ENCODE peak calls at places on chromosomes 12 and 14, in ten cellular contexts. J, U, G, O, T, R, A, F, E and Q are unnamed samples.

GRCh38 chr12:7091660-7092228 is 501 bp downstream of the C1R start:
- DNase-seq in J (no peak), U (no peak), G (no peak), O (peak), T (peak), R (no peak), A (no peak), F (no peak), E (no peak), Q (no peak)

GRCh38 chr14:64715628-64716412 is 11.6 kb downstream of the PLEKHG3 start:
- DNase-seq in J (no peak), U (no peak), G (no peak), O (peak), T (no peak), R (no peak), A (peak), F (peak), E (no peak), Q (no peak)

GRCh38 chr12:127809236-127809635 is 457.7 kb upstream of the TMEM132C start:
- DNase-seq in J (no peak), U (no peak), G (no peak), O (no peak), T (peak), R (peak), A (no peak), F (peak), E (peak), Q (no peak)

GRCh38 chr14:93930989-93931307 is 3.8 kb downstream of the FAM181A start:
- DNase-seq in J (no peak), U (no peak), G (no peak), O (no peak), T (no peak), R (no peak), A (no peak), F (no peak), E (no peak), Q (no peak)

GRCh38 chr14:73209943-73210342 is 27.4 kb upstream of the PAPLN start:
- DNase-seq in J (no peak), U (no peak), G (no peak), O (no peak), T (peak), R (no peak), A (no peak), F (no peak), E (no peak), Q (no peak)

GRCh38 chr14:75249251-75249957 is 29.2 kb upstream of the FOS start:
- DNase-seq in J (no peak), U (peak), G (no peak), O (no peak), T (no peak), R (no peak), A (no peak), F (no peak), E (peak), Q (no peak)

GRCh38 chr14:101926085-101926484 is 38.3 kb upstream of the DYNC1H1 start:
- DNase-seq in J (no peak), U (no peak), G (no peak), O (no peak), T (no peak), R (no peak), A (no peak), F (no peak), E (no peak), Q (no peak)

GRCh38 chr12:115306380-115306779 is 622.4 kb upstream of the TBX3 start:
- DNase-seq in J (no peak), U (no peak), G (no peak), O (no peak), T (no peak), R (no peak), A (no peak), F (no peak), E (no peak), Q (no peak)

GRCh38 chr14:92492261-92492660 is 21.3 kb upstream of the RIN3 start:
- DNase-seq in J (no peak), U (no peak), G (no peak), O (no peak), T (no peak), R (no peak), A (peak), F (peak), E (no peak), Q (no peak)

GRCh38 chr12:51972849-51973273 is 21.4 kb downstream of the ACVR1B start:
- DNase-seq in J (no peak), U (peak), G (no peak), O (peak), T (peak), R (no peak), A (no peak), F (peak), E (no peak), Q (no peak)

GRCh38 chr12:101455685-101456084 is 19.5 kb upstream of the SPIC start:
- DNase-seq in J (no peak), U (no peak), G (no peak), O (no peak), T (no peak), R (no peak), A (no peak), F (no peak), E (no peak), Q (no peak)

GRCh38 chr14:74898694-74899093 is 17.0 kb downstream of the DLST start:
- DNase-seq in J (no peak), U (no peak), G (no peak), O (no peak), T (no peak), R (no peak), A (no peak), F (no peak), E (no peak), Q (no peak)

GRCh38 chr14:36856095-36856878 is 194.6 kb downstream of the PAX9 start:
- DNase-seq in J (no peak), U (no peak), G (no peak), O (no peak), T (no peak), R (no peak), A (no peak), F (no peak), E (peak), Q (peak)

GRCh38 chr14:102026934-102027333 is 59.9 kb downstream of the HSP90AA1 start:
- DNase-seq in J (peak), U (no peak), G (no peak), O (no peak), T (no peak), R (no peak), A (no peak), F (no peak), E (no peak), Q (no peak)

GRCh38 chr14:75697371-75697770 is 36.3 kb downstream of the TTLL5 start:
- DNase-seq in J (no peak), U (no peak), G (no peak), O (no peak), T (no peak), R (no peak), A (no peak), F (peak), E (no peak), Q (no peak)

GRCh38 chr12:124567035-124567672 is at the start of gene NCOR2:
- DNase-seq in J (peak), U (peak), G (no peak), O (peak), T (peak), R (no peak), A (no peak), F (no peak), E (no peak), Q (no peak)

GRCh38 chr14:100383727-100384158 is 60.6 kb downstream of the SLC25A47 start:
- DNase-seq in J (peak), U (peak), G (no peak), O (peak), T (peak), R (no peak), A (no peak), F (peak), E (peak), Q (no peak)

GRCh38 chr14:26199599-26200370 is 398.0 kb downstream of the NOVA1 start:
- DNase-seq in J (no peak), U (no peak), G (no peak), O (no peak), T (no peak), R (no peak), A (no peak), F (no peak), E (no peak), Q (no peak)

GRCh38 chr12:53005215-53005985 is 856 bp upstream of the EIF4B start:
- DNase-seq in J (peak), U (no peak), G (no peak), O (peak), T (no peak), R (no peak), A (no peak), F (no peak), E (no peak), Q (no peak)

GRCh38 chr12:12025799-12026386 is 44.8 kb upstream of the BCL2L14 start:
- DNase-seq in J (no peak), U (no peak), G (no peak), O (no peak), T (no peak), R (no peak), A (no peak), F (no peak), E (no peak), Q (no peak)

GRCh38 chr12:108729612-108730336 is 1.5 kb downstream of the CORO1C start:
- DNase-seq in J (peak), U (no peak), G (no peak), O (no peak), T (peak), R (no peak), A (no peak), F (peak), E (no peak), Q (no peak)

GRCh38 chr12:98110516-98110915 is 404.9 kb upstream of the TMPO start:
- DNase-seq in J (peak), U (no peak), G (no peak), O (no peak), T (no peak), R (no peak), A (no peak), F (no peak), E (no peak), Q (no peak)

GRCh38 chr12:113997365-113997764 is 31.2 kb upstream of the RBM19 start:
- DNase-seq in J (no peak), U (no peak), G (no peak), O (no peak), T (no peak), R (no peak), A (no peak), F (no peak), E (no peak), Q (no peak)

GRCh38 chr12:74293689-74294131 is 243.9 kb upstream of the ATXN7L3B start:
- DNase-seq in J (no peak), U (no peak), G (no peak), O (no peak), T (no peak), R (no peak), A (no peak), F (no peak), E (no peak), Q (no peak)